ENCODE peak calls at places on chromosomes 7 and 10, in five cellular contexts. C is body of pancreas, R is heart left ventricle, V is left ventricle myocardium inferior, L is adrenal gland. D is an unnamed sample. For H3K9me3, the result is how much of the 10 kb centered on the place peaks cover.

GRCh38 chr10:117945651-117946050 is 101.1 kb downstream of the RAB11FIP2 start:
- DNase-seq in C (no peak), R (no peak), V (no peak), L (no peak), D (no peak)

GRCh38 chr7:155947051-155947450 is 134.8 kb upstream of the SHH start:
- DNase-seq in C (no peak), R (no peak), V (no peak), L (no peak), D (no peak)

GRCh38 chr7:29336851-29337627 is 142.5 kb downstream of the CHN2 start:
- DNase-seq in C (peak), R (no peak), V (no peak), L (no peak), D (no peak)

GRCh38 chr10:103839867-103840746 is 15.3 kb downstream of the SH3PXD2A start:
- DNase-seq in C (peak), R (peak), V (peak), L (no peak), D (peak)

GRCh38 chr10:49281461-49281860 is 17.5 kb upstream of the C10orf71 start:
- DNase-seq in C (no peak), R (no peak), V (no peak), L (no peak), D (no peak)

GRCh38 chr7:22549051-22549450 is 49.1 kb upstream of the STEAP1B start:
- DNase-seq in C (no peak), R (no peak), V (no peak), L (no peak), D (no peak)

GRCh38 chr10:52378124-52378523 is 64.0 kb downstream of the DKK1 start:
- DNase-seq in C (no peak), R (no peak), V (no peak), L (no peak), D (no peak)

GRCh38 chr10:80686734-80687561 is 149.2 kb downstream of the SH2D4B start:
- DNase-seq in C (no peak), R (no peak), V (no peak), L (no peak), D (no peak)

GRCh38 chr10:17882557-17882956 is 69.2 kb upstream of the SLC39A12 start:
- DNase-seq in C (peak), R (no peak), V (no peak), L (no peak), D (no peak)

GRCh38 chr10:103551619-103552602 is 58.4 kb downstream of the NEURL1 start:
- DNase-seq in C (peak), R (no peak), V (no peak), L (no peak), D (no peak)

GRCh38 chr7:85719981-85720963 is 533.4 kb upstream of the SEMA3D start:
- DNase-seq in C (no peak), R (no peak), V (no peak), L (no peak), D (no peak)

GRCh38 chr10:119917777-119918176 is 25.2 kb downstream of the SEC23IP start:
- DNase-seq in C (no peak), R (no peak), V (no peak), L (no peak), D (no peak)

GRCh38 chr10:87579563-87579962 is 74.9 kb downstream of the MINPP1 start:
- DNase-seq in C (no peak), R (no peak), V (no peak), L (no peak), D (no peak)

GRCh38 chr7:114865564-114865963 is 56.3 kb upstream of the MDFIC start:
- DNase-seq in C (peak), R (peak), V (peak), L (peak), D (peak)

GRCh38 chr7:44735403-44736165 is 13.1 kb upstream of the ZMIZ2 start:
- DNase-seq in C (no peak), R (no peak), V (no peak), L (no peak), D (no peak)

GRCh38 chr10:103394180-103394579 is 2.1 kb downstream of the ATP5MK start:
- DNase-seq in C (no peak), R (no peak), V (no peak), L (no peak), D (no peak)

GRCh38 chr7:50418086-50418515 is 32.0 kb downstream of the FIGNL1 start:
- DNase-seq in C (peak), R (peak), V (peak), L (peak), D (peak)

GRCh38 chr7:99473315-99473596 is 566 bp downstream of the ZNF789 start:
- DNase-seq in C (peak), R (no peak), V (no peak), L (no peak), D (peak)

GRCh38 chr7:106071356-106071998 is 40.6 kb downstream of the SYPL1 start:
- DNase-seq in C (peak), R (no peak), V (no peak), L (no peak), D (peak)

GRCh38 chr10:131859341-131860020 is 41.3 kb upstream of the PPP2R2D start:
- DNase-seq in C (no peak), R (no peak), V (no peak), L (no peak), D (no peak)

GRCh38 chr10:130764651-130765050 is 546.9 kb downstream of the TCERG1L start:
- DNase-seq in C (no peak), R (no peak), V (no peak), L (no peak), D (no peak)

GRCh38 chr7:16063241-16063640 is 358.1 kb downstream of the CRPPA start:
- DNase-seq in C (no peak), R (no peak), V (no peak), L (no peak), D (no peak)

GRCh38 chr10:31947144-31947926 is 18.7 kb upstream of the ARHGAP12 start:
- DNase-seq in C (peak), R (no peak), V (no peak), L (no peak), D (peak)

GRCh38 chr10:114982989-114983388 is 45.0 kb downstream of the TRUB1 start:
- DNase-seq in C (no peak), R (no peak), V (no peak), L (no peak), D (no peak)
- H3K9me3 ChIP-seq in C (under half), R (under half), V (half or more), L (under half), D (under half)

GRCh38 chr7:67673861-67674260 is 677.2 kb downstream of the TYW1 start:
- DNase-seq in C (no peak), R (no peak), V (no peak), L (no peak), D (no peak)
- TF ChIP-seq CTCF in C (no peak), R (no peak), V (no peak), L (no peak), D (no peak)

DNA sequence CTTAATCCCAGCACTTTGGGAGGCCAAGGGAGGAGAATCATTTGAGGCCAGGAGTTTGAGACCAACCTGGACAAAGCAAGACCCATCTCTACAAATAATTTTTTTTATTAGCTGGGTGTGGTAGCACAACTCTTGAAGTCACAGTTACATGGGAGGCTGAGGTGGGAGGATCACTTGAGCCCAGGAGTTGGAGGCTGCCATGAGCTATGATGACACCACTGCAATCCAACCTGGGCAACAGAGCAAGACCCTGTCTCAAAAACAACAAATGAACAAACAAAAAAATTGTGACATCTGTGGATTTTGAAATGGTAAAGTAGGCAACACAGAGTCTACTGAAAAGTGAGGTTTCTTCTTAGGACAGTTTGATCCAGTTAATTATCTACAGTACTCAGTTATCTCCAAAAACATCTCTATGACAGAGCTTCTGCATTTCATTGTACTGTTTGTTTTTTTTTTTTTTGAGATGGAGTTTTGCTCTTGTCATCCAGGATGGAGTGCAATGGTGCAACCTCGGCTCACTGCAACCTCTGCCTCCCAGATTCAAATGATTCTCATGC is 3.3 kb upstream of the ANKRD61 start:
- DNase-seq in C (no peak), R (no peak), V (no peak), L (peak), D (no peak)
- H3K9me3 ChIP-seq in C (under half), R (under half), V (under half), L (under half), D (under half)

GRCh38 chr7:369981-370621 is 80.1 kb downstream of the FOXL3 start:
- DNase-seq in C (peak), R (peak), V (peak), L (no peak), D (no peak)
- TF ChIP-seq CTCF in C (peak), R (no peak), V (no peak), L (no peak), D (no peak)

GRCh38 chr7:56474271-56474670 is 358.1 kb upstream of the NUPR2 start:
- DNase-seq in C (no peak), R (no peak), V (no peak), L (no peak), D (no peak)

GRCh38 chr7:56479136-56479535 is 362.9 kb upstream of the NUPR2 start:
- DNase-seq in C (no peak), R (no peak), V (no peak), L (no peak), D (no peak)

GRCh38 chr7:56483153-56483552 is 366.9 kb upstream of the NUPR2 start:
- DNase-seq in C (no peak), R (no peak), V (no peak), L (peak), D (no peak)

GRCh38 chr7:56483861-56484550 is 367.8 kb upstream of the NUPR2 start:
- DNase-seq in C (no peak), R (no peak), V (no peak), L (peak), D (no peak)

DNA sequence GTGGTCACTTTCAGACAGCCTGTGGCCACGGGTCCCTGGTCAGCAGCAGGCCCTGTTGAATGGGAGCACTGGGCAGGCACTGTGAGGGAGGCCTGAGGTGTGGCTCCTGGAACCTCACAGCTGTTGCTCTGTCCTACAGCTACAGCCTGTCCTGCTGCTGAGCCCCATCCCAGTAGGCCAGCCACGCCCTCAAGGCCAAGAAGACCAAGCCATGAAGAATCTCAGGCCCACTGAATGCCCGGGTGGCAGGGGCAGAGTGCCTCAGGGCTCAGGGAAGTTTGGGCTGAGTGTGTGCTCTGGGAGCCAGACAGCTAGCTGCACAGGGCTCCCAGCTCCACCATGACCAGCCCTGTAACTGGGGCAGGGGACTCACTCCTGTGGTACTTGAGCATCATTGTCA is 363.5 kb upstream of the NUPR2 start:
- DNase-seq in C (no peak), R (no peak), V (no peak), L (no peak), D (no peak)
- H3K9me3 ChIP-seq in C (under half), R (under half), V (half or more), L (under half), D (under half)

DNA sequence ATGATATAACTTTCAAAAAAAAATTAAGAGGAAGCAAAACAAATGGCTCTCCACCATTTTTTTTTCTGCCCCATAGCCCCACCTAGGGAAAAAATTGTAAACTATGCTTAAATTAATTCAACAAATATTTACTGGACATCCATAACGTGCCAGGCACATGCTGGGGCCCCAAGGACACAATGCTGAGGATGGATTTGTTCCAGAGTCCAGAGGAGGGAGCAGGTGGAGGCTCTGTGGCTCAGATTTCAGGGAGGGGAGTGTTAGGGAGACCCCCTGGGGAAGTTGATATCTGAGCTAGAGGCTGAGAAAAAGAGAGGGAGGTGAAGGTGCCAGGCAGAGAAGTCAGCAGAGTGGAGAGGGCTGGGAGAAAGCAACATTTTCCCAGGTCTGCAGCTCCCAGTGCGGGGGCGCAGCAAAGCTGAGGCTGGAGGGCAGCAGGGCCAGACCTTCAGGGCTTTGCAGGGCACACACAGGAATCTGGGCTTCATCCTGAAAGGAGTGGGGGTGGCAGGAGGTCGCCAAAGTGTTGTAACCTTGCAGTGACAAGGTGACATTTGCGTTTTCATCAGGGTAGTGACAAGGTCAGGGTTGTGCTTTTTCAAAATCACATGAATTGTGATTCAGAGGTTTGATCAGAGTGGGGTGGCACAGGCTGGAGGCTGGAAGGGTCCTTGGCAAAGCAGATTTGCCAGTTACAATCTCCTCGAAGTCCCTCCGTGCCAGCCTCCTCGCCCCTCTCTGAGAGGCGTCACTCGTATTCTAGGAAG is 261.6 kb downstream of the WDR11 start:
- DNase-seq in C (no peak), R (no peak), V (no peak), L (no peak), D (no peak)
- TF ChIP-seq CTCF in C (no peak), R (no peak), V (no peak), L (peak), D (no peak)

GRCh38 chr7:157715938-157716280 is 379.1 kb downstream of the DNAJB6 start:
- DNase-seq in C (no peak), R (no peak), V (no peak), L (no peak), D (no peak)
- H3K9me3 ChIP-seq in C (under half), R (under half), V (under half), L (under half), D (under half)

DNA sequence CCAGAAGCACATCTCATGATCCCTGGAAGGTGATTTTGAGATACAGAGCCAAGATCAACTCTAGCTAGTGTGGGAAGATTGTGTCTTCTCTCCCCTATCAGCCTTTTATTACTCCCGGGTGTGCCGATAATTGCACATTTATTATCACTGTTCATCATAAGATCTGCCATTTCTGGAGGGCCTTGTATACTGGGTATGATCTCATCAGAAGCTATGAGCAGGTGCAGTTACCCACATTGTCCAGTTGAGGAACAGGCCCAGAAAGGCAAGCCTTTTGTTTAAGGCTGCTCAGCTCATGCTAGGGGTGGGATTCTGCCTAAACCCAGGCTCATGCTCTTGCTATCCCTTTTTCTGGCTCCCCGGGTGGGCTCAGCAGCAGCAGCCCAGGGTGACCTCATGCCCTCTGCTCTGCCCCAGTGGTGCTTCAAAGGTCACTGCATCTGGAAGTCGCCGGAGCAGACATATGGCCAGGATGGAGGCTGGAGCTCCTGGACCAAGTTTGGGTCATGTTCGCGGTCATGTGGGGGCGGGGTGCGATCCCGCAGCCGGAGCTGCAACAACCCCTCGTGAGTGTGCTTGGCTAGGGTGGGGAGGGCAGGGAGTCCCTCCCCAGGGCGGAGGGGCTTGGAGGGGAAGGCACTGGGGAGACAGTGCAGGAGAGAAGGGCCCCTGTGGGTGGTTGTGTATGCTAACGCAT is 46.6 kb downstream of the TBATA start:
- DNase-seq in C (no peak), R (no peak), V (peak), L (no peak), D (no peak)
- TF ChIP-seq CTCF in C (no peak), R (no peak), V (no peak), L (no peak), D (no peak)

DNA sequence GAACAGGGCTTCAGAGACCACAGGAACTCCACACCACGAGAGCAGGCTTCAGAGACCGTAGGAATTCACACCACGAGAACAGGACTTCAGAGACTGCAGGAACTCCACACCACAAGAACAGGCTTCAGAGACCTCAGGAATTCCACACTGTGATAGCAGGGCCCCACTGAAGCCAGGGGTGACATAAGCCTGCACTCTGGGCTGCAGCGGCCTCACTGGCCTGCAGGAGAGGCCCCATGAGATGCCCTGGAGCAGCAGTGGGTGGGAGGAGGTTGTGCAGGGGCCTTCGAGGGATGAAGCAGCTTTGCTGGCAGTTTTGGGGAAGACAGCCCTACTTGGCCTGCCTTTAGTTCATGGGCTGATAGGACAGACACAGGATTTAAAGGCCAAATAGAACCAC is 614.7 kb downstream of the PTPRN2 start:
- DNase-seq in C (no peak), R (no peak), V (no peak), L (no peak), D (no peak)
- H3K9me3 ChIP-seq in C (under half), R (under half), V (under half), L (under half), D (under half)

GRCh38 chr7:26608402-26608801 is 256.0 kb downstream of the SKAP2 start:
- DNase-seq in C (no peak), R (no peak), V (no peak), L (no peak), D (no peak)

GRCh38 chr7:26598867-26599266 is 265.5 kb downstream of the SKAP2 start:
- DNase-seq in C (no peak), R (no peak), V (no peak), L (no peak), D (no peak)

GRCh38 chr7:26599982-26600381 is 264.4 kb downstream of the SKAP2 start:
- DNase-seq in C (no peak), R (no peak), V (no peak), L (no peak), D (no peak)

GRCh38 chr7:26609082-26609481 is 255.3 kb downstream of the SKAP2 start:
- DNase-seq in C (no peak), R (no peak), V (no peak), L (no peak), D (no peak)

GRCh38 chr7:26603631-26604030 is 260.8 kb downstream of the SKAP2 start:
- DNase-seq in C (peak), R (no peak), V (no peak), L (no peak), D (no peak)
- TF ChIP-seq CTCF in C (no peak), R (no peak), V (no peak), L (no peak), D (no peak)

D was measured in colonic mucosa.